ENCODE peak calls at places on chromosomes 1 and 21, in seven cellular contexts. K is adrenal gland, G is IMR-90, Z is H1, I is stomach, H is endothelial cell of umbilical vein, B is transverse colon. C is an unnamed sample.

GRCh38 chr1:16342331-16343062 is 9.8 kb downstream of the FBXO42 start:
- DNase-seq in Z (no peak), B (no peak), G (no peak), H (no peak), K (no peak), I (no peak), C (no peak)

GRCh38 chr1:145985502-145986439 is 10.6 kb downstream of the TXNIP start:
- DNase-seq in K (peak), B (no peak), H (peak), I (peak), Z (no peak), G (peak), C (no peak)

GRCh38 chr1:63980706-63981407 is 207.0 kb downstream of the ROR1 start:
- DNase-seq in H (no peak), K (no peak), G (no peak), I (peak), B (no peak), Z (no peak), C (no peak)

GRCh38 chr1:32933742-32934322 is 30.8 kb downstream of the RNF19B start:
- DNase-seq in K (peak), Z (no peak), G (peak), H (peak), I (peak), B (peak), C (no peak)

GRCh38 chr1:228463559-228464455 is 23.4 kb upstream of the RNF187 start:
- DNase-seq in I (peak), K (no peak), H (no peak), G (peak), Z (no peak), B (peak), C (no peak)

GRCh38 chr1:171772312-171772711 is 9.1 kb upstream of the METTL13 start:
- DNase-seq in H (no peak), G (no peak), B (no peak), I (no peak), Z (no peak), K (no peak), C (no peak)

GRCh38 chr1:29583727-29584126 is 347.4 kb downstream of the PTPRU start:
- DNase-seq in K (no peak), I (no peak), G (no peak), B (no peak), Z (no peak), H (no peak), C (no peak)

GRCh38 chr21:28615276-28615675 is 377.4 kb downstream of the LTN1 start:
- DNase-seq in G (peak), I (no peak), K (no peak), H (no peak), B (no peak), Z (no peak), C (no peak)

GRCh38 chr1:1033731-1034437 is 14.0 kb downstream of the AGRN start:
- DNase-seq in H (no peak), B (no peak), K (no peak), G (no peak), Z (no peak), I (no peak), C (no peak)

GRCh38 chr1:232306269-232306911 is 323.5 kb downstream of the SIPA1L2 start:
- DNase-seq in K (no peak), G (no peak), B (peak), H (peak), Z (no peak), I (peak), C (no peak)

GRCh38 chr1:230074270-230074669 is 7.2 kb downstream of the GALNT2 start:
- DNase-seq in B (no peak), G (no peak), I (no peak), K (no peak), Z (no peak), H (no peak), C (no peak)

GRCh38 chr1:3588395-3588794 is 22.9 kb downstream of the MEGF6 start:
- DNase-seq in H (no peak), Z (no peak), K (no peak), G (no peak), I (no peak), B (no peak), C (no peak)

GRCh38 chr21:25908495-25908894 is 173.7 kb downstream of the GABPA start:
- DNase-seq in I (no peak), K (no peak), H (no peak), Z (no peak), B (no peak), G (no peak), C (no peak)

GRCh38 chr1:221923921-221924598 is 182.2 kb upstream of the DUSP10 start:
- DNase-seq in Z (no peak), K (no peak), H (no peak), G (peak), B (no peak), I (no peak), C (no peak)

GRCh38 chr21:44653656-44654575 is 543 bp downstream of the KRTAP12-4 start:
- DNase-seq in K (no peak), G (no peak), H (no peak), Z (no peak), I (no peak), B (no peak), C (no peak)

GRCh38 chr1:227759345-227760300 is 24.4 kb downstream of the SNAP47 start:
- DNase-seq in Z (no peak), I (no peak), H (peak), B (peak), K (peak), G (peak), C (no peak)

GRCh38 chr1:216670118-216670870 is 52.9 kb downstream of the ESRRG start:
- DNase-seq in I (no peak), H (no peak), K (no peak), Z (no peak), G (peak), B (no peak), C (no peak)

GRCh38 chr1:157279157-157280140 is 141.3 kb upstream of the ETV3 start:
- DNase-seq in I (peak), H (no peak), Z (no peak), G (no peak), K (no peak), B (no peak), C (no peak)

GRCh38 chr1:168319691-168320090 is 39.0 kb downstream of the TBX19 start:
- DNase-seq in B (no peak), H (peak), Z (no peak), I (no peak), K (no peak), G (no peak), C (no peak)

GRCh38 chr1:233520510-233521191 is 93.3 kb upstream of the KCNK1 start:
- DNase-seq in B (no peak), H (no peak), I (peak), K (no peak), G (no peak), Z (no peak), C (no peak)

GRCh38 chr1:177077006-177077405 is 87.5 kb downstream of the ASTN1 start:
- DNase-seq in H (no peak), K (no peak), G (no peak), B (no peak), Z (no peak), I (no peak), C (no peak)

GRCh38 chr1:232127190-232127589 is 500.6 kb downstream of the DISC1 start:
- DNase-seq in K (no peak), I (no peak), B (no peak), G (peak), Z (no peak), H (no peak), C (no peak)

GRCh38 chr1:162596514-162597170 is 35.1 kb downstream of the UAP1 start:
- DNase-seq in I (no peak), B (no peak), H (no peak), G (no peak), Z (no peak), K (no peak), C (no peak)

GRCh38 chr1:33268927-33269610 is 12.8 kb downstream of the ZNF362 start:
- DNase-seq in H (no peak), I (no peak), G (no peak), Z (no peak), K (no peak), B (no peak), C (no peak)

GRCh38 chr1:238738942-238739341 is 647.4 kb upstream of the CHRM3 start:
- DNase-seq in Z (no peak), G (no peak), B (no peak), K (no peak), H (no peak), I (no peak), C (no peak)

GRCh38 chr21:39575778-39576177 is 37.0 kb upstream of the B3GALT5 start:
- DNase-seq in Z (no peak), G (no peak), B (no peak), H (peak), K (no peak), I (no peak), C (no peak)

GRCh38 chr1:10106756-10107479 is 74.2 kb downstream of the UBE4B start:
- DNase-seq in Z (no peak), H (no peak), K (no peak), G (no peak), B (no peak), I (no peak), C (no peak)

GRCh38 chr21:41393876-41394465 is 32.1 kb upstream of the MX1 start:
- DNase-seq in I (no peak), H (no peak), B (no peak), Z (no peak), K (no peak), G (no peak), C (peak)

GRCh38 chr1:8903908-8904650 is 25.6 kb upstream of the ENO1 start:
- DNase-seq in Z (no peak), B (peak), G (peak), K (peak), I (peak), H (peak), C (no peak)
- H3K27ac ChIP-seq in Z (no peak), B (peak), G (peak), K (no peak), I (no peak), H (peak), C (peak)

GRCh38 chr1:6378096-6378746 is 15.3 kb downstream of the ACOT7 start:
- DNase-seq in G (no peak), Z (no peak), K (no peak), H (no peak), B (no peak), I (no peak), C (no peak)
- TF ChIP-seq CTCF in G (no peak), Z (peak), K (no peak), H (no peak), B (no peak), I (no peak), C (no peak)

GRCh38 chr1:91830242-91831131 is 55.5 kb downstream of the TGFBR3 start:
- DNase-seq in K (peak), Z (no peak), G (peak), B (peak), I (no peak), H (peak), C (no peak)
- TF ChIP-seq POLR2A in K (no peak), Z (no peak), G (peak), B (no peak), I (no peak), H (no peak), C (no peak)

DNA sequence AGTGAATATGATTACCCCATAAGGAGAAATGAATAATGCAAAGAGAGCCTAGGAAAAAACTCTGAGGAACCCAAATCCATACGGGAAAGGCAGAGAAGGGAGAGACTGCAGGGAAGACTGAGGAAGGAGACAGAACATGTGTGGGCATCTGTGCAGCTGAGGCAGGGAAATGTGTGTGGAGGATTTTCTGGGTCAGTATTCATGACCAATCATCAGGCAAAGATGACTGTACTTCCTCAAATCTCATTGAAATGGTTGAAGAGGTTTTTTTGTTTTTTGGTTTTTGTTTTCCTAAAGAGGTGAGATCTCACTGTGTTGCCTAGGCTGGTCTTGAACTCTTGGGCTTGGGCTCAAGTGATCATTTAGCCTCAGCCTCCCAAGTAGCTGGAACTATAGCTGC is 15.7 kb downstream of the DIP2A start:
- DNase-seq in G (no peak), K (no peak), B (no peak), I (no peak), H (no peak), Z (no peak), C (no peak)
- H3K27ac ChIP-seq in G (no peak), K (no peak), B (no peak), I (no peak), H (no peak), Z (no peak), C (no peak)

DNA sequence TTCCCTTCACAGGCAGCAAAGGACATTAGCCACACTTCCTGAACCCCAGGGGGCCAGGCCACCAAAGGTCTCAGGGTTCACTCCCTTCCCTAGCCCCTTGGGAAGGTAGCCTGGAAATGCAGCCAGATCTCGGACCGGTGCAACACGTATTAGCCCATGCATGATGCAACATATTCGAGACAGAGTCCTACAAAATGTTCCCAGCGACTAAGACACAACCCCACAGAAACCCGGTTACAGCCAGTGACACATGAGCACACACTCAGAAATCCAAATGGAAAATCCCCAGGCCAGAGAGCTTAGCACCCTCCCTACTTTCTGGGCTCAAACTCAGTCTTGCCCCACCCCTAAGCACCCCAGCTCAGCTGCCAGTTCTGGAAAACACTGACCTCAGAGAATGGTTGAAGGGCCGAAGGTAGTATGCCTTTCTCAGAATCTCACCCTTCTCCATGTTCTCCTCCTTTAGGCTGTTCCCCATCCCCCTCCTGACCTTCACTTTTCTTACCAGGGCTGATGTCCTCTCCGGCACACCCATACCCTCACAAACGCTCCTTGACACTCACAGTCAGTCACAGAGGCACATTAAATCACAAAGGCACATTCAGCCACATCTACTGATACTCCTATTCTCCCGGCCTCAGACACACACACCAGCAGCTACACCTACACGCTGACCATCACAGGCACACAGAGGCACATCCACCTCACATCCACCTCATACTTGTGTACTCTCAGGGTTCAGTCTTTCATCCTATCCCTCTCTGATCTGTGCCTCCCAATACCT is at the start of gene TSPAN1:
- DNase-seq in Z (no peak), I (peak), K (peak), H (no peak), G (peak), B (no peak), C (no peak)
- TF ChIP-seq CTCF in Z (no peak), I (no peak), K (no peak), H (no peak), G (no peak), B (no peak), C (no peak)

DNA sequence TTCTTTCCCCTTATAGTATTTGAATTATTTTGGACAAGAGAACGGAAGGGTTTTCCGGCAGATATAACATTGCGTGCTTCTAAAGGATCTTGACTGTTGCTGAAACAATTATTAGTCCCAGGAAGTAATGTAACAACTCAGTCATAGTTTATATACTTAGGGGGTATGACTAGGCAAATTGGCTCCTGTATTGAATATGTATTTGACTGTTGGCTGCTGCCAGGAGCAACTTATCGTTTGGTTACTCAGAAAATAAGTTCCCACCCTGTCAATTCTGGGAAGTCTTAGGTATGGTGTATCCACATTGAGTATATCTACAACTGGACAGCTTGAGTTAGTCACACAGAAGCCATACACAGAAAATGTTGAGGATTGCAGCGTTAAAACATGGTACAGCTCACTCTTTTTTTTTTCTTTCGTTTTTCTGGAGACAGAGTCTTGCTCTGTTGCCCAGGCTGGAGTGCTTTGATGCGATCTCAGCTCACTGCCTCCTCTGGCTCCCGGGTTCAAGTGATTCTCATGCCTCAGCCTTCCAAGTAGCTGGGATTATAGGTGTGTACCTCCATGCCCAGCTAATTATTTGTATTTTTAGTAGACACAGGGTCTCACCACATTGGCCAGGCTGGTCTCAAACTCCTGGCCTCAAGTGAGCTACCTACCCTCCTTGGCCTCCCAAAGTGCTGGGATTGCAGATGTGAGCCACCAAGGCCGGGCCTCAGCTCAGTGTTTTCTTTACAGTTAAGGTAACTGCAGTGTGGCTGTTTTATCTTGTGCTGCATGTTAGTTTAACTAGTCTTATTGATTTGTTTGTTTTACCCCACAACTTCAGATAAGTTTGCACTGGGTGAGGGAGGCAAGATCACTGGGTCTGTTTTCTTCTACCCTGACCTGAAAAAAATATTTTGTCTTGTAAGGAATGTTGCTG is 10.2 kb downstream of the SMAP2 start:
- DNase-seq in H (no peak), B (no peak), G (peak), Z (no peak), I (peak), K (no peak), C (no peak)
- TF ChIP-seq POLR2A in H (no peak), B (no peak), G (no peak), Z (no peak), I (no peak), K (no peak), C (no peak)

GRCh38 chr1:113072141-113072756 is 749 bp upstream of the LRIG2 start:
- DNase-seq in B (no peak), K (no peak), H (no peak), Z (no peak), I (no peak), G (no peak), C (no peak)
- H3K27ac ChIP-seq in B (peak), K (peak), H (no peak), Z (peak), I (peak), G (no peak), C (peak)

DNA sequence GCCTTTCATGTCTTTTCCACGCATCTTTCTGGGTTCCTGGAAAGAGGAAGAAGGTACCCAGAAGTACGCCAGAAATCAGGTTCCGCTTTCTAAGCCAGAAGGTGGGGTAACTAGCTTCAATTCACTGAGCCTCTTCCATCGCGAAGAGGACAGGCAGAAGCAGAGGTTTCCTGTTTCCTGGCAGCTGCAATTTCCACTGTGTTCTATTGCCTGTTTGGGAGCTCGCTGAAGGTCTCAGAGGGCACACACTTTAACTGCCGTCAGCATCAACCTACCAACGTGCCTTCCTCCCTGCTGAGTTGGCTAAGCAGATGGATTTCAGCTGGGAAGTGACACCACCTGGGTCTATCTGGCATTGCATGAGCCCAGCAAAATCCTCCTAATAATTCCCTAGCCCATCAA is 10.0 kb downstream of the NCF2 start:
- DNase-seq in B (peak), I (no peak), K (peak), Z (peak), H (peak), G (no peak), C (no peak)
- TF ChIP-seq CTCF in B (no peak), I (no peak), K (no peak), Z (no peak), H (peak), G (no peak), C (no peak)

GRCh38 chr1:114670083-114671010 is 498 bp upstream of the DENND2C start:
- DNase-seq in Z (peak), K (peak), I (peak), H (peak), G (peak), B (peak), C (peak)
- TF ChIP-seq POLR2A in Z (peak), K (peak), I (no peak), H (no peak), G (peak), B (peak), C (no peak)

GRCh38 chr1:154446292-154446691 is 41.1 kb downstream of the IL6R start:
- DNase-seq in G (peak), I (no peak), H (no peak), Z (no peak), B (no peak), K (no peak), C (no peak)
- H3K27ac ChIP-seq in G (peak), I (peak), H (no peak), Z (no peak), B (peak), K (no peak), C (peak)